ENCODE peak calls at places on chromosomes 3 and 15, in four cellular contexts. W, V, N and I are unnamed samples.

GRCh38 chr3:42660131-42660715 is 6.7 kb downstream of the ZBTB47 start:
- DNase-seq in W (no peak), V (no peak), N (no peak), I (no peak)

GRCh38 chr3:136818191-136818850 is 605 bp upstream of the SLC35G2 start:
- DNase-seq in W (peak), V (peak), N (no peak), I (peak)

GRCh38 chr3:99875925-99876781 is 58.5 kb downstream of the CMSS1 start:
- DNase-seq in W (peak), V (peak), N (peak), I (peak)

GRCh38 chr3:107512108-107512507 is 10.7 kb upstream of the BBX start:
- DNase-seq in W (no peak), V (no peak), N (no peak), I (no peak)

GRCh38 chr3:43028678-43029490 is 49.8 kb downstream of the GASK1A start:
- DNase-seq in W (no peak), V (no peak), N (no peak), I (no peak)

GRCh38 chr3:178810173-178810572 is 261.4 kb downstream of the ZMAT3 start:
- DNase-seq in W (no peak), V (no peak), N (no peak), I (no peak)

GRCh38 chr3:46944191-46944590 is 32.4 kb downstream of the CCDC12 start:
- DNase-seq in W (no peak), V (no peak), N (peak), I (no peak)

GRCh38 chr15:57595011-57595866 is 3.5 kb downstream of the MYZAP start:
- DNase-seq in W (no peak), V (no peak), N (no peak), I (no peak)

GRCh38 chr3:58188173-58188564 is 22.6 kb downstream of the DNASE1L3 start:
- DNase-seq in W (no peak), V (no peak), N (no peak), I (no peak)

GRCh38 chr15:70561885-70562284 is 201.5 kb downstream of the UACA start:
- DNase-seq in W (no peak), V (peak), N (no peak), I (no peak)

GRCh38 chr15:39338251-39338650 is 242.6 kb upstream of the THBS1 start:
- DNase-seq in W (no peak), V (no peak), N (no peak), I (no peak)

GRCh38 chr3:94082412-94082937 is 19.6 kb downstream of the NSUN3 start:
- DNase-seq in W (no peak), V (no peak), N (no peak), I (no peak)

GRCh38 chr3:45932112-45932511 is 11.2 kb upstream of the CXCR6 start:
- DNase-seq in W (no peak), V (no peak), N (peak), I (no peak)

GRCh38 chr3:140276698-140277097 is 341.7 kb downstream of the CLSTN2 start:
- DNase-seq in W (no peak), V (peak), N (no peak), I (peak)

GRCh38 chr3:19901918-19902317 is 32.1 kb downstream of the EFHB start:
- DNase-seq in W (no peak), V (no peak), N (no peak), I (no peak)

GRCh38 chr3:134058728-134059601 is 29.2 kb upstream of the SLCO2A1 start:
- DNase-seq in W (no peak), V (no peak), N (no peak), I (peak)

GRCh38 chr3:69367586-69367985 is 18.3 kb downstream of the FRMD4B start:
- DNase-seq in W (no peak), V (no peak), N (no peak), I (no peak)

GRCh38 chr3:69368129-69368741 is 17.7 kb downstream of the FRMD4B start:
- DNase-seq in W (peak), V (no peak), N (no peak), I (no peak)

GRCh38 chr3:69370156-69370944 is 15.5 kb downstream of the FRMD4B start:
- DNase-seq in W (peak), V (no peak), N (peak), I (peak)

DNA sequence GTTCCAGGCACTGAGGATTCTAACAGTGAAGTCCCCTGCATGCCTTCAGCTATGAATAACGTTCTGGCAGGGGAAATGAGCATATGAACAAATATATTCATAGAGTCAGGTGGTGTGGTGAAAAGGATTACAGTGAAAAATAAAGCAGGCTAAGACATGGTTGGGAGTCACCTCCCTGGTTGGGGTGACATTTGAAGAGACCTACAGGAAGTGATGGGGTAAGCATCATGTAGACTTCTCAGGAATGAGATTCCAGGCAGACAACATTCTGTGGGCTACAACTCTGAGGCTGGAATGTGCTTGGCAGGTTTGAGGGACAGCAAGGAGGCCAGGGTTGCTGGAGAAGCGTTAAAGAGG is 15.0 kb downstream of the FRMD4B start:
- DNase-seq in W (no peak), V (no peak), N (no peak), I (no peak)
- H3K27ac ChIP-seq in W (peak), V (no peak), N (peak), I (no peak)

DNA sequence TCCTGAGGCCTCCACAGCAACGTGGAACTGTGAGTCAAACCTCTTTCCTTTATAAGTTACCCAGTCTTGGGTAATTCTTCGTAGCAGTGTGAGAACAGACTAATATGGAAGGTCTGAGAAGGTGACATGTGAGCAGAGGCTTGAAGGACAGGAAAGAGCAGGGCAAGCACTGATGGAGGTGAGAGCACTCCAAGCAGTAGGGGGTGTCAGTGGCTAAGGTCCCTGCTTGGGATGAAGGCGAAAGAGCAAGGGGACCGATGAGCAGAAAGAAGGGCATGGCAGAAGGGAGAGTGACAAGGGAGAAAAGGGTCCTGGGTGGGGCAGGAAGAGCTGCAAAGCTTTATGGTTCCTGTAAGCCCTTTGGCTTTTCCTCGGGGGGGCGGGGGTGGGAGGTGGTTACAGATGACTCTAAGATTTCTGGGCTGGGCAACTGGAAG is 3.5 kb downstream of the EIF4E3 start:
- DNase-seq in W (no peak), V (no peak), N (no peak), I (no peak)
- H3K27ac ChIP-seq in W (no peak), V (no peak), N (no peak), I (no peak)

GRCh38 chr3:112799946-112800345 is 46.7 kb downstream of the CD200R1L start:
- DNase-seq in W (no peak), V (no peak), N (no peak), I (no peak)
- H3K27ac ChIP-seq in W (no peak), V (no peak), N (no peak), I (no peak)

GRCh38 chr3:152381881-152382295 is 113.2 kb downstream of the MBNL1 start:
- DNase-seq in W (no peak), V (no peak), N (no peak), I (no peak)
- H3K27ac ChIP-seq in W (peak), V (no peak), N (peak), I (peak)

DNA sequence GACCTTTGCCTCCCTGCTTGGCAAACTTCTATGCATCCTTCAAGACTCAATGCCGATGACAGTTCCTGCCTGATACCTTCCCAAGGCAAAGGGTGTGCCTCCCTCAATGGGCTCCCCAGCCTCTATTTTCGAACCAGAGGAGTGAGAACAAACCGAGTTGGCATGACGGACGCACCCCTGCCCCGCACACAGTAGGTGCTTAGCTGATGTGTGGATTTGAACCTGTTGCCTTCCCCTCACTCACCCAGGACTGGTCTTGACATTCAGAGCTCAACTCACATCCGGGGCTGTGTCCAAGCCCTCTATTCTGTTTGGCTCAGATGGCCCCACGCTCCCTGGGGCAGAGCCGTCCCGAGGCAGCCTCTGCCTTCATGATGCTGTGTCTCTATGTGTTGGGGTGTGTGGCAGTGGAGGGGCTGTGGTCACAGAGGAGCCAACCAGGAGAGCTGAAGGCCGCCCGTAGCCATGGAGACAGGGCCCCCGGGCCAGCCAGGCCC is 52.2 kb upstream of the SLC6A11 start:
- DNase-seq in W (no peak), V (no peak), N (no peak), I (no peak)
- H3K27ac ChIP-seq in W (no peak), V (no peak), N (no peak), I (no peak)

GRCh38 chr3:31911643-31912042 is 69.4 kb downstream of the OSBPL10 start:
- DNase-seq in W (no peak), V (no peak), N (no peak), I (no peak)
- H3K27ac ChIP-seq in W (no peak), V (no peak), N (no peak), I (no peak)

GRCh38 chr3:14122301-14122700 is 2.4 kb downstream of the CHCHD4 start:
- DNase-seq in W (no peak), V (no peak), N (no peak), I (peak)

GRCh38 chr3:14125193-14126016 is 553 bp downstream of the TMEM43 start:
- DNase-seq in W (peak), V (peak), N (peak), I (peak)

GRCh38 chr3:14124615-14125192 is at the start of the genes CHCHD4 and TMEM43:
- DNase-seq in W (peak), V (peak), N (peak), I (peak)

GRCh38 chr3:14123308-14124222 is 1.1 kb downstream of the CHCHD4 start:
- DNase-seq in W (no peak), V (no peak), N (no peak), I (peak)

DNA sequence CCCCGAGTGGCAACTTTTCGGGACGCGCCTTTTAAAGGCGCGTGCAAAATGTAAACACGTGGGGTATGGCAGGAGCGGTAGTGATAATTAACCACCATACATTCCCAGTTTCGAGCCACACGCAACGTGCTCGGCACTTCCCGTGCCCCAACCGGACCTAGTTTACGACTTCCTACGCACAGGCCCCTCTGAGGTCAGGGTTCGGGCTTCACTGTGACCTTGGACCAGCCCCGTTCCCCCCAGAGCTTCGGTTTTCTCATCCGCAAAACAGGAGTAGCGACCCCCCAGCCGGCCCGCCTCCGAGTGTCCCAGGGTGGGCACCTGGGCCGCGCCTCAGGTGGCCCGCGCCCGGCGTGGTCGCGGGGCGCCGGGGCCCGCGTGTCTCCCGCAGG is 451 bp downstream of the CHCHD4 start:
- DNase-seq in W (peak), V (peak), N (peak), I (peak)
- H3K27ac ChIP-seq in W (peak), V (no peak), N (peak), I (peak)

GRCh38 chr15:80691575-80691974 is 3.5 kb upstream of the ABHD17C start:
- DNase-seq in W (no peak), V (no peak), N (no peak), I (no peak)
- H3K27ac ChIP-seq in W (no peak), V (no peak), N (no peak), I (no peak)

DNA sequence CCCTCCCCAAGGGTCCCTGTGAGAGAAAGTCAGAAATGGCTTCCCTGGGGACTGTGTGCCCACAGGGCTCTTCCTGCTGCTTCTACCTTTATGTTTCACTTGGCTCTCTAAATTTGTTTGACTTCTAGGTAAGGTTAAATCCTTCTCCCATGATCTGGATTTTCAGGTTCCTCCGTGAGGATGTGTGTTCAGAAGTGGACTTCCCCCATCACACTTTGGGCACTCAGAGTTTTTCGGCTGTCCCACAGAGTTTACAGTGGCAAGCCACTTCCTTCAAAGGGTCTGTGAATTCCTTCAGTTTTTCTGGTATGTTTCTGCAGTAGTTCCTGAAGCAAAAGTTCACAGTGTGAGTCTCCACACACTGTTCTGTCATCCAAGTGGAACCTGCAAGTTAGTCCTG is 30.9 kb upstream of the RARB start:
- DNase-seq in W (no peak), V (no peak), N (no peak), I (no peak)
- H3K27ac ChIP-seq in W (no peak), V (no peak), N (no peak), I (no peak)